ENCODE peak calls at places on chromosomes 1 and 21, in eight cellular contexts. One of them, this sample, is unnamed.
A peak's percentile ranks its signal among the peaks of the same experiment; 100 is the strongest.

GRCh38 chr1:923991-924618 is 382 bp downstream of the SAMD11 start:
- DNase-seq in suprapubic skin: no peak
- DNase-seq in AG04450: no peak
- DNase-seq in CD8-positive, alpha-beta T cell: no peak
- DNase-seq in endothelial cell of umbilical vein: no peak
- DNase-seq in colonic mucosa: no peak
- DNase-seq in psoas muscle: no peak
- DNase-seq in uterus: no peak
- DNase-seq in this sample: no peak

GRCh38 chr1:235954306-235955283 is 87.9 kb upstream of the LYST start:
- DNase-seq in endothelial cell of umbilical vein: no peak
- DNase-seq in CD8-positive, alpha-beta T cell: peak; percentile 61
- DNase-seq in psoas muscle: peak; percentile 63
- DNase-seq in suprapubic skin: no peak
- DNase-seq in colonic mucosa: peak; percentile 62
- DNase-seq in uterus: no peak
- DNase-seq in AG04450: no peak
- DNase-seq in this sample: no peak

GRCh38 chr1:207316141-207316540 is 5.3 kb upstream of the CD55 start:
- DNase-seq in psoas muscle: no peak
- DNase-seq in colonic mucosa: no peak
- DNase-seq in endothelial cell of umbilical vein: no peak
- DNase-seq in AG04450: no peak
- DNase-seq in uterus: no peak
- DNase-seq in suprapubic skin: no peak
- DNase-seq in CD8-positive, alpha-beta T cell: no peak
- DNase-seq in this sample: no peak

GRCh38 chr1:197984273-197984672 is 67.1 kb downstream of the LHX9 start:
- DNase-seq in CD8-positive, alpha-beta T cell: no peak
- DNase-seq in endothelial cell of umbilical vein: no peak
- DNase-seq in suprapubic skin: no peak
- DNase-seq in AG04450: no peak
- DNase-seq in uterus: no peak
- DNase-seq in colonic mucosa: no peak
- DNase-seq in psoas muscle: no peak
- DNase-seq in this sample: peak; percentile 14

GRCh38 chr1:8011016-8011415 is 15.1 kb downstream of the ERRFI1 start:
- DNase-seq in uterus: no peak
- DNase-seq in AG04450: no peak
- DNase-seq in endothelial cell of umbilical vein: no peak
- DNase-seq in suprapubic skin: no peak
- DNase-seq in psoas muscle: peak; percentile 89
- DNase-seq in colonic mucosa: no peak
- DNase-seq in CD8-positive, alpha-beta T cell: no peak
- DNase-seq in this sample: no peak

GRCh38 chr1:189752461-189752860 is 725.2 kb downstream of the BRINP3 start:
- DNase-seq in colonic mucosa: no peak
- DNase-seq in suprapubic skin: no peak
- DNase-seq in psoas muscle: no peak
- DNase-seq in CD8-positive, alpha-beta T cell: no peak
- DNase-seq in AG04450: peak; percentile 44
- DNase-seq in uterus: no peak
- DNase-seq in endothelial cell of umbilical vein: no peak
- DNase-seq in this sample: peak; percentile 33

GRCh38 chr1:226549937-226550670 is 1.5 kb downstream of the STUM start:
- DNase-seq in uterus: peak; percentile 60
- DNase-seq in CD8-positive, alpha-beta T cell: peak; percentile 33
- DNase-seq in AG04450: no peak
- DNase-seq in colonic mucosa: peak; percentile 74
- DNase-seq in suprapubic skin: no peak
- DNase-seq in endothelial cell of umbilical vein: peak; percentile 12
- DNase-seq in psoas muscle: peak; percentile 74
- DNase-seq in this sample: peak; percentile 14

GRCh38 chr21:16378570-16378969 is 648.8 kb downstream of the USP25 start:
- DNase-seq in CD8-positive, alpha-beta T cell: no peak
- DNase-seq in uterus: no peak
- DNase-seq in psoas muscle: no peak
- DNase-seq in endothelial cell of umbilical vein: no peak
- DNase-seq in suprapubic skin: no peak
- DNase-seq in AG04450: no peak
- DNase-seq in colonic mucosa: no peak
- DNase-seq in this sample: no peak

GRCh38 chr1:6508876-6509602 is 17.6 kb upstream of the PLEKHG5 start:
- DNase-seq in colonic mucosa: no peak
- DNase-seq in AG04450: no peak
- DNase-seq in CD8-positive, alpha-beta T cell: no peak
- DNase-seq in psoas muscle: peak; percentile 56
- DNase-seq in endothelial cell of umbilical vein: no peak
- DNase-seq in uterus: no peak
- DNase-seq in suprapubic skin: no peak
- DNase-seq in this sample: no peak

GRCh38 chr1:147669475-147670318 is 627 bp downstream of the ACP6 start:
- DNase-seq in suprapubic skin: peak; percentile 67
- DNase-seq in uterus: peak; percentile 44
- DNase-seq in endothelial cell of umbilical vein: peak; percentile 60
- DNase-seq in CD8-positive, alpha-beta T cell: peak; percentile 32
- DNase-seq in colonic mucosa: peak; percentile 60
- DNase-seq in AG04450: no peak
- DNase-seq in psoas muscle: peak; percentile 73
- DNase-seq in this sample: peak; percentile 39

GRCh38 chr21:29105218-29105617 is 25.2 kb upstream of the MAP3K7CL start:
- DNase-seq in endothelial cell of umbilical vein: no peak
- DNase-seq in suprapubic skin: no peak
- DNase-seq in psoas muscle: no peak
- DNase-seq in CD8-positive, alpha-beta T cell: no peak
- DNase-seq in uterus: no peak
- DNase-seq in AG04450: no peak
- DNase-seq in colonic mucosa: no peak
- DNase-seq in this sample: peak; percentile 48

GRCh38 chr1:242629396-242629795 is 104.9 kb upstream of the PLD5 start:
- DNase-seq in AG04450: no peak
- DNase-seq in CD8-positive, alpha-beta T cell: no peak
- DNase-seq in psoas muscle: no peak
- DNase-seq in colonic mucosa: no peak
- DNase-seq in uterus: no peak
- DNase-seq in endothelial cell of umbilical vein: no peak
- DNase-seq in suprapubic skin: no peak
- DNase-seq in this sample: no peak

GRCh38 chr1:7224644-7225043 is 439.4 kb downstream of the CAMTA1 start:
- DNase-seq in CD8-positive, alpha-beta T cell: no peak
- DNase-seq in uterus: no peak
- DNase-seq in psoas muscle: no peak
- DNase-seq in suprapubic skin: no peak
- DNase-seq in AG04450: no peak
- DNase-seq in endothelial cell of umbilical vein: no peak
- DNase-seq in colonic mucosa: peak; percentile 35
- DNase-seq in this sample: no peak

GRCh38 chr1:168416220-168416619 is 127.6 kb downstream of the XCL2 start:
- DNase-seq in colonic mucosa: no peak
- DNase-seq in uterus: no peak
- DNase-seq in suprapubic skin: no peak
- DNase-seq in psoas muscle: no peak
- DNase-seq in endothelial cell of umbilical vein: no peak
- DNase-seq in AG04450: no peak
- DNase-seq in CD8-positive, alpha-beta T cell: no peak
- DNase-seq in this sample: no peak

GRCh38 chr1:221268295-221268694 is 389.1 kb downstream of the HLX start:
- DNase-seq in colonic mucosa: no peak
- DNase-seq in suprapubic skin: no peak
- DNase-seq in psoas muscle: no peak
- DNase-seq in endothelial cell of umbilical vein: no peak
- DNase-seq in AG04450: peak; percentile 70
- DNase-seq in uterus: no peak
- DNase-seq in CD8-positive, alpha-beta T cell: no peak
- DNase-seq in this sample: peak; percentile 60

GRCh38 chr1:210025870-210026269 is 87.9 kb downstream of the SYT14 start:
- DNase-seq in endothelial cell of umbilical vein: no peak
- DNase-seq in uterus: no peak
- DNase-seq in AG04450: no peak
- DNase-seq in CD8-positive, alpha-beta T cell: no peak
- DNase-seq in suprapubic skin: no peak
- DNase-seq in colonic mucosa: no peak
- DNase-seq in psoas muscle: no peak
- DNase-seq in this sample: no peak
- TF ChIP-seq CTCF in endothelial cell of umbilical vein: no peak
- TF ChIP-seq CTCF in uterus: no peak
- TF ChIP-seq CTCF in AG04450: no peak
- TF ChIP-seq CTCF in CD8-positive, alpha-beta T cell: no peak
- TF ChIP-seq CTCF in suprapubic skin: no peak
- TF ChIP-seq CTCF in colonic mucosa: no peak
- TF ChIP-seq CTCF in psoas muscle: no peak
- TF ChIP-seq CTCF in this sample: peak; percentile 8

GRCh38 chr1:25893072-25893604 is 13.1 kb downstream of the STMN1 start:
- DNase-seq in endothelial cell of umbilical vein: no peak
- DNase-seq in colonic mucosa: no peak
- DNase-seq in AG04450: no peak
- DNase-seq in suprapubic skin: no peak
- DNase-seq in uterus: no peak
- DNase-seq in CD8-positive, alpha-beta T cell: no peak
- DNase-seq in psoas muscle: no peak
- DNase-seq in this sample: no peak

GRCh38 chr1:25896266-25896665 is 10.0 kb downstream of the STMN1 start:
- DNase-seq in psoas muscle: no peak
- DNase-seq in CD8-positive, alpha-beta T cell: no peak
- DNase-seq in endothelial cell of umbilical vein: peak; percentile 47
- DNase-seq in suprapubic skin: no peak
- DNase-seq in uterus: no peak
- DNase-seq in AG04450: no peak
- DNase-seq in colonic mucosa: no peak
- DNase-seq in this sample: peak; percentile 48

GRCh38 chr1:25898223-25899015 is 7.8 kb downstream of the STMN1 start:
- DNase-seq in uterus: no peak
- DNase-seq in CD8-positive, alpha-beta T cell: no peak
- DNase-seq in endothelial cell of umbilical vein: no peak
- DNase-seq in psoas muscle: no peak
- DNase-seq in AG04450: no peak
- DNase-seq in colonic mucosa: no peak
- DNase-seq in suprapubic skin: no peak
- DNase-seq in this sample: no peak

GRCh38 chr1:25897754-25898153 is 8.5 kb downstream of the STMN1 start:
- DNase-seq in CD8-positive, alpha-beta T cell: no peak
- DNase-seq in uterus: no peak
- DNase-seq in psoas muscle: no peak
- DNase-seq in AG04450: no peak
- DNase-seq in endothelial cell of umbilical vein: no peak
- DNase-seq in suprapubic skin: no peak
- DNase-seq in colonic mucosa: no peak
- DNase-seq in this sample: no peak

GRCh38 chr1:25895365-25895990 is 10.7 kb downstream of the STMN1 start:
- DNase-seq in colonic mucosa: peak; percentile 90
- DNase-seq in psoas muscle: peak; percentile 95
- DNase-seq in suprapubic skin: peak; percentile 95
- DNase-seq in endothelial cell of umbilical vein: peak; percentile 95
- DNase-seq in CD8-positive, alpha-beta T cell: peak; percentile 92
- DNase-seq in AG04450: peak; percentile 86
- DNase-seq in uterus: peak; percentile 92
- DNase-seq in this sample: peak; percentile 94
- H3K4me3 ChIP-seq in colonic mucosa: no peak overlapping the region
- H3K4me3 ChIP-seq in psoas muscle: peak overlapping the region; percentile 32
- H3K4me3 ChIP-seq in suprapubic skin: no peak overlapping the region
- H3K4me3 ChIP-seq in endothelial cell of umbilical vein: no peak overlapping the region
- H3K4me3 ChIP-seq in CD8-positive, alpha-beta T cell: no peak overlapping the region
- H3K4me3 ChIP-seq in AG04450: no peak overlapping the region
- H3K4me3 ChIP-seq in uterus: no peak overlapping the region
- H3K4me3 ChIP-seq in this sample: no peak overlapping the region

GRCh38 chr1:18922848-18923475 is 20.6 kb upstream of the ALDH4A1 start:
- DNase-seq in uterus: no peak
- DNase-seq in AG04450: no peak
- DNase-seq in colonic mucosa: no peak
- DNase-seq in endothelial cell of umbilical vein: no peak
- DNase-seq in suprapubic skin: no peak
- DNase-seq in psoas muscle: peak; percentile 62
- DNase-seq in CD8-positive, alpha-beta T cell: no peak
- DNase-seq in this sample: no peak

GRCh38 chr1:18922319-18922726 is 20.0 kb upstream of the ALDH4A1 start:
- DNase-seq in CD8-positive, alpha-beta T cell: no peak
- DNase-seq in AG04450: peak; percentile 61
- DNase-seq in uterus: peak; percentile 92
- DNase-seq in colonic mucosa: peak; percentile 50
- DNase-seq in suprapubic skin: peak; percentile 89
- DNase-seq in psoas muscle: peak; percentile 86
- DNase-seq in endothelial cell of umbilical vein: peak; percentile 55
- DNase-seq in this sample: peak; percentile 95

GRCh38 chr1:18919949-18920348 is 17.6 kb upstream of the ALDH4A1 start:
- DNase-seq in psoas muscle: no peak
- DNase-seq in AG04450: no peak
- DNase-seq in endothelial cell of umbilical vein: no peak
- DNase-seq in suprapubic skin: no peak
- DNase-seq in CD8-positive, alpha-beta T cell: no peak
- DNase-seq in colonic mucosa: no peak
- DNase-seq in uterus: no peak
- DNase-seq in this sample: no peak

GRCh38 chr1:18920931-18921330 is 18.6 kb upstream of the ALDH4A1 start:
- DNase-seq in psoas muscle: no peak
- DNase-seq in endothelial cell of umbilical vein: no peak
- DNase-seq in AG04450: no peak
- DNase-seq in uterus: no peak
- DNase-seq in CD8-positive, alpha-beta T cell: no peak
- DNase-seq in colonic mucosa: no peak
- DNase-seq in suprapubic skin: no peak
- DNase-seq in this sample: no peak

DNA sequence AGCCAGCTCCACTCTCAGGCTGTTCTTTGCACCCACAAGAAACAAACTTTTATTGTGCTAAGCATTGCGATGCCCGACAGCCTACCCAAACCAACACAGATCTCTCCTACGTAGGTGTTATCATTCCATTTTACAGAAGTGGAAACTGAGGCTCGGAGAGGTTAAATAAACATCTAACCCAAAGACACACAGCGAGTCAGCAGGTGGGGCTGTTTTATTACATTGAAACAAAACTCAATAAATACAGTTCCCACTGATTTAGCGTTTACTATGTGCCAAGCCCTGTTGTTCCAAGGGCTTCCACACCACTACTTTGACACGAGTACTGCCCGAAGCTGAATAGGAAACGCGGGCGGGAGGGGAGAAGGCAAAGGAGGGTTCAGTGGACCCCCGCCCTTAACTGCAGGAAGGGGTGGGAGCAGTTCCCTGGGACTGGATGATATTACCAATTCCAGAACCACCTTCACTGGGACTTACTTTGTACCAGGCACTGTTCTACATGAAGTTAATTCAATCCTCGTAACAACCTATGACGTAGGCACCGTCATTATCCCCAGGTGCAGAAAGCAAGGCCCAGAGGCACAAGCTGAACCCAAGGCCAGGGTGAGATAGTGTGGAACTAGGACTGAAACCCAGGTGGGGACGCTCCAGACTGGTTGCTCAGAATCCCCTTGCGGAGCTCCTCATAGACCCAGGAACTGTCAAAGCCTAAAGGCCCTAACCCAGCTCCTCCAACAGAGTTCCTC is 19.3 kb upstream of the ALDH4A1 start:
- DNase-seq in CD8-positive, alpha-beta T cell: no peak
- DNase-seq in psoas muscle: no peak
- DNase-seq in suprapubic skin: no peak
- DNase-seq in colonic mucosa: no peak
- DNase-seq in uterus: no peak
- DNase-seq in AG04450: no peak
- DNase-seq in endothelial cell of umbilical vein: peak; percentile 44
- DNase-seq in this sample: peak; percentile 55
- TF ChIP-seq CTCF in CD8-positive, alpha-beta T cell: no peak
- TF ChIP-seq CTCF in psoas muscle: no peak
- TF ChIP-seq CTCF in suprapubic skin: no peak
- TF ChIP-seq CTCF in colonic mucosa: no peak
- TF ChIP-seq CTCF in uterus: peak; percentile 11
- TF ChIP-seq CTCF in AG04450: peak; percentile 16
- TF ChIP-seq CTCF in endothelial cell of umbilical vein: no peak
- TF ChIP-seq CTCF in this sample: peak; percentile 17

GRCh38 chr1:15885269-15885668 is 37.8 kb downstream of the SPEN start:
- DNase-seq in uterus: no peak
- DNase-seq in CD8-positive, alpha-beta T cell: no peak
- DNase-seq in colonic mucosa: no peak
- DNase-seq in AG04450: no peak
- DNase-seq in endothelial cell of umbilical vein: no peak
- DNase-seq in psoas muscle: no peak
- DNase-seq in suprapubic skin: no peak
- DNase-seq in this sample: no peak
- H3K4me3 ChIP-seq in uterus: no peak overlapping the region
- H3K4me3 ChIP-seq in CD8-positive, alpha-beta T cell: no peak overlapping the region
- H3K4me3 ChIP-seq in colonic mucosa: no peak overlapping the region
- H3K4me3 ChIP-seq in AG04450: no peak overlapping the region
- H3K4me3 ChIP-seq in endothelial cell of umbilical vein: no peak overlapping the region
- H3K4me3 ChIP-seq in psoas muscle: peak overlapping the region; percentile 61
- H3K4me3 ChIP-seq in suprapubic skin: no peak overlapping the region
- H3K4me3 ChIP-seq in this sample: peak overlapping the region; percentile 59

This sample was measured in fibroblast of pulmonary artery.